ENCODE peak calls at places on chromosomes 2 and 18, in six cellular contexts. B is nephron progenitor cell, R is fibroblast of mammary gland, W is mucosa of descending colon, I is lung, A is PC-9. H is an unnamed sample.

GRCh38 chr2:70181363-70181956 is 9.4 kb downstream of the C2orf42 start:
- DNase-seq in B (no peak), R (no peak), W (peak; percentile 29), I (no peak), A (no peak), H (no peak)

GRCh38 chr2:101841679-101842327 is 144.3 kb downstream of the MAP4K4 start:
- DNase-seq in B (no peak), R (no peak), W (no peak), I (no peak), A (no peak), H (no peak)

GRCh38 chr2:71798266-71799012 is 345.1 kb downstream of the DYSF start:
- DNase-seq in B (peak; percentile 71), R (peak; percentile 41), W (peak; percentile 41), I (no peak), A (no peak), H (peak; percentile 18)

GRCh38 chr2:96374211-96374951 is 38.8 kb downstream of the NCAPH start:
- DNase-seq in B (no peak), R (peak; percentile 59), W (no peak), I (peak; percentile 35), A (no peak), H (no peak)

GRCh38 chr2:121778736-121779487 is 23.5 kb downstream of the TSN start:
- DNase-seq in B (no peak), R (no peak), W (no peak), I (no peak), A (no peak), H (no peak)

GRCh38 chr2:79530443-79530842 is 17.6 kb downstream of the CTNNA2 start:
- DNase-seq in B (no peak), R (peak; percentile 7), W (no peak), I (no peak), A (no peak), H (no peak)

GRCh38 chr18:53886066-53886465 is 338.4 kb downstream of the MBD2 start:
- DNase-seq in B (no peak), R (no peak), W (no peak), I (no peak), A (no peak), H (no peak)

GRCh38 chr2:109063326-109063670 is 65.7 kb upstream of the SH3RF3 start:
- DNase-seq in B (no peak), R (no peak), W (peak; percentile 47), I (no peak), A (no peak), H (no peak)

GRCh38 chr2:37648316-37649011 is 23.0 kb downstream of the CDC42EP3 start:
- DNase-seq in B (no peak), R (no peak), W (peak; percentile 59), I (peak; percentile 52), A (no peak), H (no peak)

GRCh38 chr2:135925571-135925970 is 49.3 kb upstream of the MCM6 start:
- DNase-seq in B (no peak), R (peak; percentile 55), W (no peak), I (no peak), A (no peak), H (peak; percentile 16)

GRCh38 chr18:74013955-74014354 is 133.7 kb downstream of the FBXO15 start:
- DNase-seq in B (no peak), R (peak; percentile 96), W (no peak), I (no peak), A (no peak), H (peak; percentile 74)

GRCh38 chr18:60069145-60069544 is 169.3 kb downstream of the PMAIP1 start:
- DNase-seq in B (no peak), R (peak; percentile 7), W (no peak), I (no peak), A (no peak), H (no peak)

GRCh38 chr18:67217551-67218166 is 298.9 kb downstream of the DSEL start:
- DNase-seq in B (peak; percentile 61), R (peak; percentile 84), W (no peak), I (peak; percentile 48), A (peak; percentile 23), H (peak; percentile 49)

GRCh38 chr2:20106746-20107145 is 55.3 kb upstream of the LAPTM4A start:
- DNase-seq in B (peak; percentile 76), R (no peak), W (peak; percentile 75), I (peak; percentile 67), A (peak; percentile 83), H (no peak)
- TF ChIP-seq CTCF in B (peak; percentile 46), R (no peak), W (no peak), I (no peak), A (peak; percentile 92), H (peak; percentile 44)

DNA sequence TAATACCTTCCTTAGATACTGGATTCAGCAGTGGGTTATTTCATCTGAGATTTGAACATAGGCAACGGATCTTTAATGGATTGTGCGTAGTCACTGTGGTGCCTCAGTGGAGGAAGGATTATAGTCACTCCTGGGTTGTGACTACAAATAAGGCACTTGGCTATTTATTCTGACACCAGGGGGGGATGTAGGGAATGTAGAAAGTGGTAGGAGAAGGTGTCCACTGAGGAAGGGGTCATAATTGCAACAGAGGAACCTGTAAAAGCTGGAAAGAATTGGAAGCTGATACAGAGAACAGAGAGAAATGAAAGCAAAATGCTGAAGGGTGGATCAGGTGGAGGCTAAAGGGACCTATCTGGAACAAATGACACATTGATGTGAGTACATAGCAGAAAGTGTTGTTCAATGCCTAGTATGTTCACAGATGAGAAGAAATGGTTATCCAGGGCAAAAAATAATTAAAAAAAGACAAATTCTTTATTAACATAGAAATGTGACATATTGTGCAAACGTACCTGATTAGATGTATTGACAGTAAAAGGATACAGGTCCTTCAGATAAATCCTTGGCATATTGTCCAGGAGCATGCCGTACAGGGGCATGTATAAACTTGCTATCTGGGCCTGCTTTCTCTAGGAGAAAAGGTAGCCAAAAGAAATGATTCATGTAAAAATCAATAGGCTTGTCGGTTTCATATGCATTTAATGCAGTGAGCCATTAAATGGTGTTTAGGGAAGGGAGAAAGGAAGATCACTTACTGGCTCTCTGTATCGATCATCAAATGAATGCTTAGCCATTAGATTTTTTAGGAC is 91.2 kb upstream of the CCDC195 start:
- DNase-seq in B (no peak), R (no peak), W (no peak), I (no peak), A (no peak), H (no peak)
- TF ChIP-seq CTCF in B (no peak), R (peak; percentile 20), W (no peak), I (no peak), A (no peak), H (no peak)

DNA sequence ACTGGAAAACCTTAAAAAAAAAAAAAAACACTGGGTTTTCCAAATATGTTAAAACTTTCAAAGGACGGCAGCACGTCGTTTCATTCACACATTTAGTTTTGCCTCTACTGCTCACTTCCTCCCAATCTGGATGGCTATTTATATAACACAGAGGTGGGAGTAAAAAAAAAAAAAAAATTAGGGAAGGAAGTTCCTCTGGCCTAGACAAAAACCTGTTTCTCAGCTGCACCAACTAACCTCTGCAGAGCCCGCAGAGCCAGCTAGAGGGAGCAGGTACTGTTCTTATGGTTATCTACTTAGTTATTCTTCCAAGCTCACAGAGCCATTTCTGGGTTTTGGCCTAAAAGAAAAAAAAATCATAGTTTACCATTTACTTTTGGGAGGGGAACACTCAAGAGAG is 28.1 kb downstream of the SLC1A4 start:
- DNase-seq in B (no peak), R (no peak), W (no peak), I (no peak), A (no peak), H (no peak)
- TF ChIP-seq CTCF in B (no peak), R (peak; percentile 8), W (peak; percentile 17), I (no peak), A (peak; percentile 50), H (no peak)

GRCh38 chr2:54279385-54279784 is 23.4 kb upstream of the TSPYL6 start:
- DNase-seq in B (no peak), R (no peak), W (no peak), I (no peak), A (no peak), H (no peak)
- TF ChIP-seq CTCF in B (peak; percentile 16), R (peak; percentile 31), W (no peak), I (no peak), A (peak; percentile 37), H (peak; percentile 65)